ENCODE peak calls at places on chromosomes 16 and 17, in ten cellular contexts. One of them, this sample, is unnamed.
A peak's percentile ranks its signal among the peaks of the same experiment; 100 is the strongest.

GRCh38 chr17:47224971-47225370 is 15.8 kb downstream of the MYL4 start:
- DNase-seq in smooth muscle cell of the brain vasculature: no peak
- DNase-seq in effector CD4-positive, alpha-beta T cell: no peak
- DNase-seq in stimulated activated CD8-positive, alpha-beta memory T cell treated with anti-CD3 and anti-CD28 coated beads, Interleukin-4, amount 100 ng/mL, for 4 hours: no peak
- DNase-seq in AG09319: no peak
- DNase-seq in fibroblast of the conjunctiva: no peak
- DNase-seq in Caki2: no peak
- DNase-seq in AG09309: no peak
- DNase-seq in B cell: no peak
- DNase-seq in iPS DF 6.9: no peak
- DNase-seq in this sample: no peak

GRCh38 chr17:8122391-8122922 is 1.4 kb downstream of the HES7 start:
- DNase-seq in smooth muscle cell of the brain vasculature: no peak
- DNase-seq in effector CD4-positive, alpha-beta T cell: no peak
- DNase-seq in stimulated activated CD8-positive, alpha-beta memory T cell treated with anti-CD3 and anti-CD28 coated beads, Interleukin-4, amount 100 ng/mL, for 4 hours: no peak
- DNase-seq in AG09319: no peak
- DNase-seq in fibroblast of the conjunctiva: no peak
- DNase-seq in Caki2: peak; percentile 45
- DNase-seq in AG09309: no peak
- DNase-seq in B cell: peak; percentile 36
- DNase-seq in iPS DF 6.9: no peak
- DNase-seq in this sample: no peak

GRCh38 chr17:41185001-41185400 is 290 bp upstream of the KRTAP4-1 start:
- DNase-seq in smooth muscle cell of the brain vasculature: no peak
- DNase-seq in effector CD4-positive, alpha-beta T cell: no peak
- DNase-seq in stimulated activated CD8-positive, alpha-beta memory T cell treated with anti-CD3 and anti-CD28 coated beads, Interleukin-4, amount 100 ng/mL, for 4 hours: no peak
- DNase-seq in AG09319: no peak
- DNase-seq in fibroblast of the conjunctiva: no peak
- DNase-seq in Caki2: peak; percentile 5
- DNase-seq in AG09309: no peak
- DNase-seq in B cell: no peak
- DNase-seq in iPS DF 6.9: no peak
- DNase-seq in this sample: no peak

GRCh38 chr17:17304521-17304985 is 1.4 kb downstream of the NT5M start:
- DNase-seq in smooth muscle cell of the brain vasculature: no peak
- DNase-seq in effector CD4-positive, alpha-beta T cell: no peak
- DNase-seq in stimulated activated CD8-positive, alpha-beta memory T cell treated with anti-CD3 and anti-CD28 coated beads, Interleukin-4, amount 100 ng/mL, for 4 hours: no peak
- DNase-seq in AG09319: no peak
- DNase-seq in fibroblast of the conjunctiva: no peak
- DNase-seq in Caki2: no peak
- DNase-seq in AG09309: no peak
- DNase-seq in B cell: no peak
- DNase-seq in iPS DF 6.9: no peak
- DNase-seq in this sample: no peak

GRCh38 chr16:83717308-83717707 is 90.5 kb upstream of the HSBP1 start:
- DNase-seq in smooth muscle cell of the brain vasculature: no peak
- DNase-seq in effector CD4-positive, alpha-beta T cell: no peak
- DNase-seq in stimulated activated CD8-positive, alpha-beta memory T cell treated with anti-CD3 and anti-CD28 coated beads, Interleukin-4, amount 100 ng/mL, for 4 hours: no peak
- DNase-seq in AG09319: no peak
- DNase-seq in fibroblast of the conjunctiva: no peak
- DNase-seq in Caki2: no peak
- DNase-seq in AG09309: no peak
- DNase-seq in B cell: no peak
- DNase-seq in iPS DF 6.9: peak; percentile 27
- DNase-seq in this sample: no peak

GRCh38 chr17:50207792-50208567 is 6.5 kb upstream of the COL1A1 start:
- DNase-seq in smooth muscle cell of the brain vasculature: no peak
- DNase-seq in effector CD4-positive, alpha-beta T cell: no peak
- DNase-seq in stimulated activated CD8-positive, alpha-beta memory T cell treated with anti-CD3 and anti-CD28 coated beads, Interleukin-4, amount 100 ng/mL, for 4 hours: no peak
- DNase-seq in AG09319: no peak
- DNase-seq in fibroblast of the conjunctiva: no peak
- DNase-seq in Caki2: no peak
- DNase-seq in AG09309: no peak
- DNase-seq in B cell: no peak
- DNase-seq in iPS DF 6.9: no peak
- DNase-seq in this sample: no peak

GRCh38 chr17:43891851-43892671 is 15.3 kb downstream of the MPP2 start:
- DNase-seq in smooth muscle cell of the brain vasculature: no peak
- DNase-seq in effector CD4-positive, alpha-beta T cell: no peak
- DNase-seq in stimulated activated CD8-positive, alpha-beta memory T cell treated with anti-CD3 and anti-CD28 coated beads, Interleukin-4, amount 100 ng/mL, for 4 hours: no peak
- DNase-seq in AG09319: peak; percentile 38
- DNase-seq in fibroblast of the conjunctiva: no peak
- DNase-seq in Caki2: no peak
- DNase-seq in AG09309: no peak
- DNase-seq in B cell: no peak
- DNase-seq in iPS DF 6.9: no peak
- DNase-seq in this sample: no peak

GRCh38 chr16:76910931-76911330 is 280.1 kb upstream of the MON1B start:
- DNase-seq in smooth muscle cell of the brain vasculature: no peak
- DNase-seq in effector CD4-positive, alpha-beta T cell: no peak
- DNase-seq in stimulated activated CD8-positive, alpha-beta memory T cell treated with anti-CD3 and anti-CD28 coated beads, Interleukin-4, amount 100 ng/mL, for 4 hours: no peak
- DNase-seq in AG09319: peak; percentile 47
- DNase-seq in fibroblast of the conjunctiva: peak; percentile 35
- DNase-seq in Caki2: peak; percentile 51
- DNase-seq in AG09309: peak; percentile 80
- DNase-seq in B cell: no peak
- DNase-seq in iPS DF 6.9: no peak
- DNase-seq in this sample: peak; percentile 34

GRCh38 chr17:38444151-38444550 is 15.9 kb downstream of the ARHGAP23 start:
- DNase-seq in smooth muscle cell of the brain vasculature: no peak
- DNase-seq in effector CD4-positive, alpha-beta T cell: peak; percentile 33
- DNase-seq in stimulated activated CD8-positive, alpha-beta memory T cell treated with anti-CD3 and anti-CD28 coated beads, Interleukin-4, amount 100 ng/mL, for 4 hours: peak; percentile 18
- DNase-seq in AG09319: no peak
- DNase-seq in fibroblast of the conjunctiva: no peak
- DNase-seq in Caki2: peak; percentile 54
- DNase-seq in AG09309: no peak
- DNase-seq in B cell: peak; percentile 67
- DNase-seq in iPS DF 6.9: no peak
- DNase-seq in this sample: no peak

GRCh38 chr17:50952889-50953288 is 86.7 kb upstream of the TOB1 start:
- DNase-seq in smooth muscle cell of the brain vasculature: no peak
- DNase-seq in effector CD4-positive, alpha-beta T cell: no peak
- DNase-seq in stimulated activated CD8-positive, alpha-beta memory T cell treated with anti-CD3 and anti-CD28 coated beads, Interleukin-4, amount 100 ng/mL, for 4 hours: no peak
- DNase-seq in AG09319: no peak
- DNase-seq in fibroblast of the conjunctiva: no peak
- DNase-seq in Caki2: no peak
- DNase-seq in AG09309: no peak
- DNase-seq in B cell: no peak
- DNase-seq in iPS DF 6.9: no peak
- DNase-seq in this sample: no peak

GRCh38 chr16:24988137-24988535 is 27.0 kb downstream of the ARHGAP17 start:
- DNase-seq in smooth muscle cell of the brain vasculature: no peak
- DNase-seq in effector CD4-positive, alpha-beta T cell: no peak
- DNase-seq in stimulated activated CD8-positive, alpha-beta memory T cell treated with anti-CD3 and anti-CD28 coated beads, Interleukin-4, amount 100 ng/mL, for 4 hours: no peak
- DNase-seq in AG09319: no peak
- DNase-seq in fibroblast of the conjunctiva: no peak
- DNase-seq in Caki2: no peak
- DNase-seq in AG09309: no peak
- DNase-seq in B cell: no peak
- DNase-seq in iPS DF 6.9: no peak
- DNase-seq in this sample: no peak

GRCh38 chr16:12405083-12405482 is 398.6 kb downstream of the CPPED1 start:
- DNase-seq in smooth muscle cell of the brain vasculature: no peak
- DNase-seq in effector CD4-positive, alpha-beta T cell: no peak
- DNase-seq in stimulated activated CD8-positive, alpha-beta memory T cell treated with anti-CD3 and anti-CD28 coated beads, Interleukin-4, amount 100 ng/mL, for 4 hours: no peak
- DNase-seq in AG09319: no peak
- DNase-seq in fibroblast of the conjunctiva: no peak
- DNase-seq in Caki2: no peak
- DNase-seq in AG09309: no peak
- DNase-seq in B cell: no peak
- DNase-seq in iPS DF 6.9: no peak
- DNase-seq in this sample: no peak

GRCh38 chr17:14165672-14166071 is 71.0 kb downstream of the CDRT15 start:
- DNase-seq in smooth muscle cell of the brain vasculature: no peak
- DNase-seq in effector CD4-positive, alpha-beta T cell: no peak
- DNase-seq in stimulated activated CD8-positive, alpha-beta memory T cell treated with anti-CD3 and anti-CD28 coated beads, Interleukin-4, amount 100 ng/mL, for 4 hours: no peak
- DNase-seq in AG09319: no peak
- DNase-seq in fibroblast of the conjunctiva: no peak
- DNase-seq in Caki2: no peak
- DNase-seq in AG09309: no peak
- DNase-seq in B cell: no peak
- DNase-seq in iPS DF 6.9: no peak
- DNase-seq in this sample: no peak

GRCh38 chr17:45364531-45365390 is 47.9 kb upstream of the MAP3K14 start:
- DNase-seq in smooth muscle cell of the brain vasculature: no peak
- DNase-seq in effector CD4-positive, alpha-beta T cell: no peak
- DNase-seq in stimulated activated CD8-positive, alpha-beta memory T cell treated with anti-CD3 and anti-CD28 coated beads, Interleukin-4, amount 100 ng/mL, for 4 hours: no peak
- DNase-seq in AG09319: no peak
- DNase-seq in fibroblast of the conjunctiva: no peak
- DNase-seq in Caki2: no peak
- DNase-seq in AG09309: no peak
- DNase-seq in B cell: no peak
- DNase-seq in iPS DF 6.9: peak; percentile 94
- DNase-seq in this sample: no peak

GRCh38 chr17:39679521-39680192 is 8.2 kb downstream of the PGAP3 start:
- DNase-seq in smooth muscle cell of the brain vasculature: no peak
- DNase-seq in effector CD4-positive, alpha-beta T cell: peak; percentile 21
- DNase-seq in stimulated activated CD8-positive, alpha-beta memory T cell treated with anti-CD3 and anti-CD28 coated beads, Interleukin-4, amount 100 ng/mL, for 4 hours: no peak
- DNase-seq in AG09319: no peak
- DNase-seq in fibroblast of the conjunctiva: no peak
- DNase-seq in Caki2: no peak
- DNase-seq in AG09309: no peak
- DNase-seq in B cell: peak; percentile 69
- DNase-seq in iPS DF 6.9: no peak
- DNase-seq in this sample: no peak

GRCh38 chr17:45147102-45147580 is 1.1 kb upstream of the HEXIM1 start:
- DNase-seq in smooth muscle cell of the brain vasculature: no peak
- DNase-seq in effector CD4-positive, alpha-beta T cell: no peak
- DNase-seq in stimulated activated CD8-positive, alpha-beta memory T cell treated with anti-CD3 and anti-CD28 coated beads, Interleukin-4, amount 100 ng/mL, for 4 hours: no peak
- DNase-seq in AG09319: no peak
- DNase-seq in fibroblast of the conjunctiva: no peak
- DNase-seq in Caki2: peak; percentile 85
- DNase-seq in AG09309: no peak
- DNase-seq in B cell: peak; percentile 86
- DNase-seq in iPS DF 6.9: no peak
- DNase-seq in this sample: no peak

GRCh38 chr16:83552193-83552592 is 255.6 kb upstream of the HSBP1 start:
- DNase-seq in smooth muscle cell of the brain vasculature: no peak
- DNase-seq in effector CD4-positive, alpha-beta T cell: no peak
- DNase-seq in stimulated activated CD8-positive, alpha-beta memory T cell treated with anti-CD3 and anti-CD28 coated beads, Interleukin-4, amount 100 ng/mL, for 4 hours: no peak
- DNase-seq in AG09319: no peak
- DNase-seq in fibroblast of the conjunctiva: no peak
- DNase-seq in Caki2: peak; percentile 25
- DNase-seq in AG09309: peak; percentile 33
- DNase-seq in B cell: no peak
- DNase-seq in iPS DF 6.9: no peak
- DNase-seq in this sample: no peak

GRCh38 chr16:881219-882097 is 80.9 kb upstream of the GNG13 start:
- DNase-seq in smooth muscle cell of the brain vasculature: no peak
- DNase-seq in effector CD4-positive, alpha-beta T cell: no peak
- DNase-seq in stimulated activated CD8-positive, alpha-beta memory T cell treated with anti-CD3 and anti-CD28 coated beads, Interleukin-4, amount 100 ng/mL, for 4 hours: no peak
- DNase-seq in AG09319: no peak
- DNase-seq in fibroblast of the conjunctiva: no peak
- DNase-seq in Caki2: no peak
- DNase-seq in AG09309: no peak
- DNase-seq in B cell: no peak
- DNase-seq in iPS DF 6.9: no peak
- DNase-seq in this sample: no peak

GRCh38 chr17:2703181-2703580 is 8.4 kb downstream of the CLUH start:
- DNase-seq in smooth muscle cell of the brain vasculature: no peak
- DNase-seq in effector CD4-positive, alpha-beta T cell: no peak
- DNase-seq in stimulated activated CD8-positive, alpha-beta memory T cell treated with anti-CD3 and anti-CD28 coated beads, Interleukin-4, amount 100 ng/mL, for 4 hours: no peak
- DNase-seq in AG09319: no peak
- DNase-seq in fibroblast of the conjunctiva: no peak
- DNase-seq in Caki2: no peak
- DNase-seq in AG09309: no peak
- DNase-seq in B cell: no peak
- DNase-seq in iPS DF 6.9: no peak
- DNase-seq in this sample: no peak

GRCh38 chr16:23509763-23510153 is 536 bp downstream of the GGA2 start:
- DNase-seq in smooth muscle cell of the brain vasculature: no peak
- DNase-seq in effector CD4-positive, alpha-beta T cell: peak; percentile 32
- DNase-seq in stimulated activated CD8-positive, alpha-beta memory T cell treated with anti-CD3 and anti-CD28 coated beads, Interleukin-4, amount 100 ng/mL, for 4 hours: no peak
- DNase-seq in AG09319: no peak
- DNase-seq in fibroblast of the conjunctiva: no peak
- DNase-seq in Caki2: no peak
- DNase-seq in AG09309: no peak
- DNase-seq in B cell: peak; percentile 48
- DNase-seq in iPS DF 6.9: no peak
- DNase-seq in this sample: no peak

GRCh38 chr16:19578378-19578851 is 22.9 kb downstream of the VPS35L start:
- DNase-seq in smooth muscle cell of the brain vasculature: no peak
- DNase-seq in effector CD4-positive, alpha-beta T cell: no peak
- DNase-seq in stimulated activated CD8-positive, alpha-beta memory T cell treated with anti-CD3 and anti-CD28 coated beads, Interleukin-4, amount 100 ng/mL, for 4 hours: no peak
- DNase-seq in AG09319: no peak
- DNase-seq in fibroblast of the conjunctiva: no peak
- DNase-seq in Caki2: no peak
- DNase-seq in AG09309: no peak
- DNase-seq in B cell: no peak
- DNase-seq in iPS DF 6.9: no peak
- DNase-seq in this sample: no peak

GRCh38 chr17:77499699-77500435 is 359.1 kb downstream of the SEC14L1 start:
- DNase-seq in smooth muscle cell of the brain vasculature: no peak
- DNase-seq in effector CD4-positive, alpha-beta T cell: no peak
- DNase-seq in stimulated activated CD8-positive, alpha-beta memory T cell treated with anti-CD3 and anti-CD28 coated beads, Interleukin-4, amount 100 ng/mL, for 4 hours: no peak
- DNase-seq in AG09319: no peak
- DNase-seq in fibroblast of the conjunctiva: no peak
- DNase-seq in Caki2: no peak
- DNase-seq in AG09309: no peak
- DNase-seq in B cell: no peak
- DNase-seq in iPS DF 6.9: no peak
- DNase-seq in this sample: no peak

GRCh38 chr16:5444181-5444580 is 346.6 kb upstream of the EEF2KMT start:
- DNase-seq in smooth muscle cell of the brain vasculature: no peak
- DNase-seq in effector CD4-positive, alpha-beta T cell: no peak
- DNase-seq in stimulated activated CD8-positive, alpha-beta memory T cell treated with anti-CD3 and anti-CD28 coated beads, Interleukin-4, amount 100 ng/mL, for 4 hours: no peak
- DNase-seq in AG09319: no peak
- DNase-seq in fibroblast of the conjunctiva: no peak
- DNase-seq in Caki2: no peak
- DNase-seq in AG09309: no peak
- DNase-seq in B cell: no peak
- DNase-seq in iPS DF 6.9: no peak
- DNase-seq in this sample: no peak

GRCh38 chr16:85571813-85572619 is 41.1 kb upstream of the GSE1 start:
- DNase-seq in smooth muscle cell of the brain vasculature: no peak
- DNase-seq in effector CD4-positive, alpha-beta T cell: no peak
- DNase-seq in stimulated activated CD8-positive, alpha-beta memory T cell treated with anti-CD3 and anti-CD28 coated beads, Interleukin-4, amount 100 ng/mL, for 4 hours: no peak
- DNase-seq in AG09319: no peak
- DNase-seq in fibroblast of the conjunctiva: no peak
- DNase-seq in Caki2: no peak
- DNase-seq in AG09309: no peak
- DNase-seq in B cell: peak; percentile 76
- DNase-seq in iPS DF 6.9: no peak
- DNase-seq in this sample: no peak

GRCh38 chr17:7133424-7133823 is 18.8 kb upstream of the ASGR2 start:
- DNase-seq in smooth muscle cell of the brain vasculature: no peak
- DNase-seq in effector CD4-positive, alpha-beta T cell: no peak
- DNase-seq in stimulated activated CD8-positive, alpha-beta memory T cell treated with anti-CD3 and anti-CD28 coated beads, Interleukin-4, amount 100 ng/mL, for 4 hours: peak; percentile 65
- DNase-seq in AG09319: no peak
- DNase-seq in fibroblast of the conjunctiva: no peak
- DNase-seq in Caki2: no peak
- DNase-seq in AG09309: no peak
- DNase-seq in B cell: peak; percentile 79
- DNase-seq in iPS DF 6.9: no peak
- DNase-seq in this sample: no peak

GRCh38 chr16:30499284-30499683 is 26.7 kb downstream of the ITGAL start:
- DNase-seq in smooth muscle cell of the brain vasculature: no peak
- DNase-seq in effector CD4-positive, alpha-beta T cell: no peak
- DNase-seq in stimulated activated CD8-positive, alpha-beta memory T cell treated with anti-CD3 and anti-CD28 coated beads, Interleukin-4, amount 100 ng/mL, for 4 hours: no peak
- DNase-seq in AG09319: no peak
- DNase-seq in fibroblast of the conjunctiva: no peak
- DNase-seq in Caki2: no peak
- DNase-seq in AG09309: no peak
- DNase-seq in B cell: no peak
- DNase-seq in iPS DF 6.9: no peak
- DNase-seq in this sample: no peak